ENCODE peak calls at places on chromosomes 2 and 18, in four cellular contexts. N is HepG2, T is GM12878, M is K562. V is an unnamed sample.

GRCh38 chr2:1744446-1745170 is at the start of gene PXDN:
- DNase-seq in N (no peak), T (no peak), M (no peak), V (no peak)

GRCh38 chr18:68734311-68734710 is 19.4 kb upstream of the TMX3 start:
- DNase-seq in T (no peak), N (no peak), M (no peak), V (no peak)

GRCh38 chr18:74692367-74693013 is 94.8 kb downstream of the ZNF407 start:
- DNase-seq in N (no peak), M (no peak), T (no peak), V (no peak)

GRCh38 chr2:122886479-122887130 is 1131.2 kb downstream of the TSN start:
- DNase-seq in T (no peak), M (no peak), N (no peak), V (no peak)

GRCh38 chr2:12731701-12732280 is 15.1 kb downstream of the TRIB2 start:
- DNase-seq in N (no peak), T (no peak), M (no peak), V (no peak)

GRCh38 chr18:73549236-73549635 is 598.4 kb downstream of the FBXO15 start:
- DNase-seq in M (no peak), N (no peak), T (no peak), V (no peak)

GRCh38 chr2:81050580-81050979 is 746.0 kb upstream of the LRRTM1 start:
- DNase-seq in M (no peak), T (no peak), N (no peak), V (no peak)

GRCh38 chr2:161423351-161424178 is 7.5 kb downstream of the TBR1 start:
- DNase-seq in M (no peak), T (no peak), N (no peak), V (no peak)

GRCh38 chr2:1173528-1173927 is 222.9 kb downstream of the SNTG2 start:
- DNase-seq in N (no peak), T (no peak), M (no peak), V (no peak)

GRCh38 chr2:4618141-4618540 is 914.8 kb downstream of the DCDC2C start:
- DNase-seq in T (no peak), N (no peak), M (no peak), V (no peak)

GRCh38 chr2:136327162-136327852 is 209.4 kb upstream of the CXCR4 start:
- DNase-seq in M (peak), N (no peak), T (peak), V (no peak)

GRCh38 chr2:120675460-120676130 is 60.1 kb upstream of the GLI2 start:
- DNase-seq in M (peak), N (peak), T (no peak), V (peak)

GRCh38 chr18:35355140-35355618 is 11.0 kb upstream of the ZNF24 start:
- DNase-seq in N (peak), T (no peak), M (peak), V (peak)

GRCh38 chr2:4780679-4781078 is 911.5 kb upstream of the SOX11 start:
- DNase-seq in M (no peak), T (no peak), N (no peak), V (no peak)

GRCh38 chr2:5777089-5777488 is 84.9 kb downstream of the SOX11 start:
- DNase-seq in N (no peak), T (no peak), M (no peak), V (no peak)

GRCh38 chr18:46152436-46152807 is 48.2 kb downstream of the HAUS1 start:
- DNase-seq in N (no peak), M (no peak), T (no peak), V (no peak)
- TF ChIP-seq ZBTB33 in N (no peak), M (no peak), T (no peak), V (no peak)

DNA sequence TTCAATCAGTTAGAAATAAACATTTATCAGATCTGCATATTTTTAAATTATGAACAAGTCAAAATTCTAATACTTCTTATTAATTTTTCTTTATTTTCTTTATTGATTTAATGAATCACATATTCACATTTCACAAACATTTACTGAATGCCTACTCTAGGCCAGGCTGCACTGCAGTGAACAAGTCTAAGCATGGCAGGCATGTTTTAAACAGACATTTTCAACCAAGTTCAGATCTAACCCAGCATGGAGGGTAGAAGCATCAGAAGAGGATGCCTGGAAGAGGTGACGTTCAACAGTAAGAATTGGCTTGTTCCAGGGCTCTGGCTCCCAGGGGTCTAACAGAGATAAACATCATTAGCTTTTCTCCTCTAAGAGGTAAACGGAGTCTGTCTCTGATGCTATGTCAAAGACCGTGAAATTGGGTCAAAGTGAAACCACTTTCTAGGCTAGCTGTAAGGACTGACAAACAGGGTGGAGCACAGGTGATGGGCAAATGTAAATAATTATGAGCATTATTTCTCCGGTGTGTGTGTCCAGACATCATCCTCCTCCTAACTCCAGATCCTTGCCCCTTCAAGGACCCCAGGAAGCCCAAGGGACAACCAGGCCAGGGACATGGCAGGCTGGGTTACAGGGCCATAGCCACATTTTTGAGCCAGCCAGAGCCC is 50.6 kb downstream of the UNC50 start:
- DNase-seq in N (no peak), T (no peak), M (no peak), V (no peak)
- TF ChIP-seq SRF in N (no peak), T (no peak), M (no peak), V (no peak)

DNA sequence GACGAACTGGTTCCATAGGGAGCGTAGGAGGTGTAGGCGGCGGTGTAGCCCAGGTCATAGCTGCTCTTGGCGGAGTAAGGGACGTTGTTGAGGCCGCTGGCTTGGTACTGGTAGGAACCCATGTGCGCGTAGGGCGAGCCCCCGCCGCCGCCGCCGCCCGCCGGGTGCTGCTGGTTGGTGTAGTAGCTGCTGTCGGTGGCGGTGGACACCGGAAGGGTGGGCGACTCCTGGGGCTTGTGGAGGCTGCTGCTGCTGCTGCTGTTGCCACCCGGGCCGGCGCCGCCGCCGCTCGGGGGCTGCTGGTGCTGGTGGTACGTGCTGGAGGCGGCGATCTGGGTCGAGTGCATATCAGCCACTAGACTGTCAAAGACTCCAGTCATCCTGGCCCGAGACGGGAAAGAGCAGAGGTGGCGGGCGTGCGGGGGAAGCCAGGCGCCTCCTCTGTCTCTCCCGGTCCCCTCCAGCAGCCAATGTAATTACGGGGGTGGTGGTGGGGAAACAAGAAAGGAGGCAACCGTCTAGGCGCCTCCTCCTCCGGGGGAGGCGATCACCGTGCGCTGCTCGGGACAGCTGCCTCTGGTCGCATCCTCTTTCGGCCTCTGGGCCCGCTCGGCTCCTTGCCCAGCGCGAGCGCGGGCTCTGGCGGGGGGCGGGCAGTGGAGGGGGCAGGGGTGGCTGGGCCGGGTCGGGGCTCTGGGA is 392 bp downstream of the DLX2 start:
- DNase-seq in T (no peak), N (no peak), M (no peak), V (no peak)
- TF ChIP-seq POLR2A in T (no peak), N (no peak), M (no peak), V (no peak)

DNA sequence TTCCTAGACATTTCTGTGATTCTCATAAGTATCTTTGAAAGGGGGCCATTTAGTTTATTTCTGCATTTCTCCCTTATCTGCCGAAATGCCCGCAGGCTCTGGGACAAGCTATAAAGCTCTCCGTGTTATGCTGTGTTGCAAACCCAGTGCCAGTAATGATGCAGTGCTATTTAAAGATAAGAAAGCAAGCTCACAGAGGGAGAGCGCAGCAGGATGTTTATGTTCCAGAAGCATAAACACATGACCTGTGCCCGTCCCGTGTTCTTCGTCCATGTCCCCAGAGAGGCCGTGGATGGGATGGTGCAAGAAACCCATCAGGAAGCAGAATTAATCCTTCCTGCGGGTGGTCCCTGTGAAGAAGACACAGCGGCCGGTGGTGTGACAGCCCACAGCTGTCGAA is 99.4 kb downstream of the NEDD4L start:
- DNase-seq in T (no peak), M (no peak), N (no peak), V (no peak)
- TF ChIP-seq ZBTB33 in T (no peak), M (no peak), N (no peak), V (no peak)

DNA sequence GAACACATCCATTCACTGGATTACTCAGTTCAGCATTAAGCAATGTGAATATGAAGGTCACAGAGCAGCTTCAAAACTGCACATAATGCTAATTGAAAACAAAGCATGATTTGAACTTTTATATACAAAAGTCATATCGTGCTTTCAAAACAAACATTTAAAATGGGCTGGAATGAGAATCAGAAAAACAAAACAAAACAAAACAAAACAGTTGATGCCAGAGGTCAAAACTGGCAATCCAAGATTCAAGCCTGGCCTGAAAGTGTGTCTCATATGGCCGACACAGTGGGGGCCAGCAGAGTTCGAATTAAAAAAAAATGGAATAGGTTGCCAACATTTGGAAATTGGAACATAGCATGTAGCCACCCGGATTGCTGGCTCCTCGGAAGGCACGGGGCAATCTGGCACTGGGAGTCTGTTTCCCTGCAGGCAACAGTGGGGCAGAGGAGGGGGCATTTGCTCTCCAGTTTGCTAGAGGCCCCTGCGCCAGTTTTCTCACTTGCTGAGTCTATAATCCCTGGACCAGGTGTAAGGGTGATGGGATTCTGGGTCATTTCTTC is 294.4 kb downstream of the ZNF521 start:
- DNase-seq in M (no peak), N (no peak), T (no peak), V (no peak)
- TF ChIP-seq SRF in M (no peak), N (no peak), T (no peak), V (no peak)

DNA sequence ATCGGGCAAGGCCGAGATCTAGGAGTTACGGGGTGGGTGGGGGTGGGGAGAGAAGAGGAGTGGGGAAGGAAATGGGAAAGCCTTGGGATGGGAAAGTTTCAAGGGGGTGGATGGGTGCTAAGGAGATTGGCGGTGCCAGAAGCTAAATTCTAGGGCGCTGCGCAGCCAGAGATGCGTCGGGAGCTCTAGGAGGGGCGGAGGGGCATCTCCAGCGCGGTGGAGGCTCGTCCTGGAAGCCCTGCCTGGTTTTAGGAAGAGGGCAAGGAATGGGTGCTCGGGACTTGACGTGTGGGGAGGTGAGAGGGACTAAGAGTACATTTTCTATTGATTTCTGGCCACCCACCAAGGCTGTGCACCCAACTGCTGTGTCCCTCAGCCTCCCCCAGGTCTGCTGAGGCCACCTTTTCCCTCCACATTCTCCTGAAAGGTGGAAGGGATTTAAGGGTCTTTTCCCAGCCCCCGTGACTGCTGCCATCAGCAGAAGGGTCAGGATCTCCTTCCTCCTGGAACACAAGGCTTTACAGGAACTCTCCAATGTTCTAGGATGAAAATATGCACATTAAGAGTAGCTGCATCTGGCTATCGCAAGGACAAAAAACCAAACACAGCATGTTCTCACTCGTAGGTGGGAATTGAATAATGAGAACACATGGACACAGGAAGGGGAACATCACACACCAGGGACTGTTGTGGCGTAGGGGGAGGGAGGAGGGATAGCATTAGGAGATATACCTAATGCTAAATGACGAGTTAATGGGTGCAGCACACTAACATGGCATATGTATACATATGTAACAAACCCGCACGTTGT is 1.4 kb downstream of the C2orf72 start:
- DNase-seq in M (no peak), T (no peak), N (no peak), V (no peak)
- TF ChIP-seq POLR2A in M (no peak), T (no peak), N (no peak), V (no peak)